ENCODE peak calls at places on chromosome 10, in six cellular contexts. H is transverse colon, G is GM12865, S is endothelial cell, A is tibial artery, C is Panc1. D is an unnamed sample.

GRCh38 chr10:32680803-32681557 is 235.0 kb downstream of the CCDC7 start:
- DNase-seq in S (no peak), G (no peak), C (no peak), H (no peak), A (no peak), D (no peak)

GRCh38 chr10:114518401-114519305 is 114.4 kb upstream of the AFAP1L2 start:
- DNase-seq in C (peak), G (no peak), H (no peak), A (no peak), S (no peak), D (no peak)

GRCh38 chr10:133359554-133359971 is 1.7 kb upstream of the FUOM start:
- DNase-seq in A (no peak), H (peak), S (no peak), C (no peak), G (no peak), D (no peak)

GRCh38 chr10:92066386-92066785 is 142.8 kb downstream of the BTAF1 start:
- DNase-seq in C (no peak), H (no peak), S (no peak), G (no peak), A (no peak), D (no peak)

GRCh38 chr10:74628136-74628535 is 198.3 kb upstream of the KAT6B start:
- DNase-seq in S (no peak), C (no peak), H (no peak), G (no peak), A (no peak), D (no peak)

GRCh38 chr10:9076066-9076465 is 1021.6 kb downstream of the GATA3 start:
- DNase-seq in G (no peak), A (no peak), S (no peak), H (no peak), C (no peak), D (no peak)

GRCh38 chr10:69934768-69935167 is 117.9 kb upstream of the MACROH2A2 start:
- DNase-seq in C (no peak), A (no peak), G (no peak), S (no peak), H (no peak), D (no peak)

GRCh38 chr10:32889631-32890212 is 68.3 kb downstream of the ITGB1 start:
- DNase-seq in C (no peak), G (no peak), H (no peak), S (no peak), A (no peak), D (no peak)

GRCh38 chr10:116774728-116775151 is 32.4 kb upstream of the HSPA12A start:
- DNase-seq in S (no peak), G (no peak), C (no peak), H (peak), A (no peak), D (no peak)

GRCh38 chr10:124911124-124912051 is 30.5 kb upstream of the ZRANB1 start:
- DNase-seq in A (no peak), S (no peak), H (no peak), G (no peak), C (no peak), D (no peak)

GRCh38 chr10:71406878-71407277 is 10.2 kb downstream of the CDH23 start:
- DNase-seq in H (no peak), G (no peak), C (no peak), A (no peak), S (no peak), D (no peak)

GRCh38 chr10:93576888-93577287 is 10.4 kb downstream of the FFAR4 start:
- DNase-seq in C (peak), G (no peak), H (peak), A (no peak), S (no peak), D (no peak)

DNA sequence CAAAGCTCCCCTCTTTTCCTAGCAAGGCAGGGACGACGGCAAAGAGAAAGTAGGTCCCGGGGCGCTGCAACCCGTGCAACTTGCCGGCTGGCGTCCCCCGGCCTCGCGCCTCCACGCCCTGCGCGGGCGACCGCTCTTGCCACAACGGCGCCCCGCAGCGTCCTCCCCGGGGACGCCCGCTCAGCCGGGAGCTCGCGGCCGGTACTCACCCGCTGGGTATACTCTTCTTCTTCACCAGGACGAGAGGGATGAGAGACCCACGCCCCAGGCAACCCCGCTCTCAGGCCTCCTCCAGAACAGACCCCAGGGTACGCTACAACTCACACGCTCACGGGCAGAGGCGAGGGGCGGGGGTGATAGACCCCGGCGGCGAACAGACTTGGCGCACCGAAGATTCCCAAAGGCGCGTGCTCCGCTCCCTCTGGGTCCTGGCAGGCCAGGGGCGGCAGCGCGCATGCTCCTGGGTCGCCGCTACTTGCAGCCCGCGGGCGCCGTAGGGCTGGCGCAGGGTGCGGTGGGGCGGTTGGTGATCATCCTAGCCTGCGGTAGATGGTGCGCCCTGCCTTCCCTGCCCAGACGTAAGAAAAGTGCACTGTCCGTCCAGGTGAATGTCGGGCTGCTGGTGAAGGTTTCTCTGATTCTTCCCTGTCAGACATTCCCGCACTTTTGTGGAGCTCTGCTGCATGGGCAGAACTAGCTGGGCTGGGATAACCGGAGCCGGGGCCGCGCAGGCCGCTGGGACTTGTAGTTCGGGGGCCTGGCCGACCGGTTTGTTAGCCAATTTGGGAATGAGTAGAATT is at the start of gene CC2D2B:
- DNase-seq in H (peak), A (peak), G (peak), C (peak), S (peak), D (peak)
- TF ChIP-seq CTCF in H (no peak), A (no peak), G (peak), C (peak), S (no peak), D (no peak)

GRCh38 chr10:61866700-61867368 is 34.7 kb upstream of the ARID5B start:
- DNase-seq in C (no peak), G (no peak), S (no peak), H (no peak), A (no peak), D (no peak)

GRCh38 chr10:61871487-61871886 is 30.0 kb upstream of the ARID5B start:
- DNase-seq in S (no peak), G (no peak), C (no peak), H (no peak), A (no peak), D (no peak)

GRCh38 chr10:61870521-61870895 is 31.0 kb upstream of the ARID5B start:
- DNase-seq in S (no peak), A (no peak), H (no peak), C (no peak), G (no peak), D (no peak)

GRCh38 chr10:61869276-61869675 is 32.2 kb upstream of the ARID5B start:
- DNase-seq in C (no peak), H (no peak), S (no peak), G (no peak), A (no peak), D (no peak)

DNA sequence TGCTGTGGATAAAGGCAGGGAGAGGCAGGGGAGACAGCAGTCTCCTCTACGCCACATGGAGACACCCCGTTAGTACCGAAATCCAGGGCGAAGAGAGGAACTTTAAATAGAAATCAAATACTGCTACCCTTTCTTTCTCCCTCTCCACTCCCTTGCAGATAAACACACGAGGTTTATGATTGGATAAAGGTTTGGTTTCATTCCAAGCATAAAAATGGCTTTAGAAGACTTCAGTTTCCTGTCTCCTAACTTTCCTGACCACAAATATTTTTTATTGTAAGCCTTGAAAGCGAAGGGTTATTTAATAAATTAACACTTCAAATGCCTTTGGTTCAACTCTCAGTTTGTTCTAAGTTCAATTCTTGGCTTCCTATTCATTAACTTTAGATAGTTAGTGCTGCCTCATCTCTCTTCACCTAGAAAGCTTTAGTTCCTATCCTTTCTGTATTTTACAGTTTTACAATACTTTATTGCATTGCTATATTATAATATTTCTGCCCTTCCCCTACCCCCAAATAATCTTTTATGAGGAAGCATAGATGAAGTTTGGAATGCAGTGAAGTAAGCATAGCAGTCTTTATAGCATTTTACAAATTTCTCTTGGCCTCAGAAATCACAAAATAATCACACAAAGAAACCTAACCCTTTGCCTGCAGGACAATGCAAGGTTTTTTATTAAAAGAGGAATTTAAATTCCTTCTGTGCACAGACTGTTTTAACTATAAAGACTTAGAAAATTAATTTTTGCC is 31.6 kb upstream of the ARID5B start:
- DNase-seq in G (no peak), S (no peak), A (no peak), C (no peak), H (no peak), D (no peak)
- TF ChIP-seq CTCF in G (no peak), S (no peak), A (no peak), C (no peak), H (no peak), D (no peak)

GRCh38 chr10:128932071-128932820 is 534.8 kb upstream of the MGMT start:
- DNase-seq in A (no peak), S (peak), G (no peak), C (no peak), H (no peak), D (no peak)
- TF ChIP-seq CTCF in A (no peak), S (no peak), G (no peak), C (no peak), H (no peak), D (no peak)

GRCh38 chr10:113283189-113283588 is 269.7 kb upstream of the HABP2 start:
- DNase-seq in S (no peak), G (no peak), H (no peak), C (no peak), A (no peak), D (no peak)
- TF ChIP-seq CTCF in S (peak), G (no peak), H (no peak), C (no peak), A (no peak), D (no peak)

GRCh38 chr10:67477868-67478267 is 218.1 kb downstream of the CTNNA3 start:
- DNase-seq in G (no peak), C (no peak), A (no peak), S (no peak), H (no peak), D (no peak)

GRCh38 chr10:67471022-67471421 is 225.0 kb downstream of the CTNNA3 start:
- DNase-seq in C (no peak), A (no peak), H (no peak), G (peak), S (no peak), D (no peak)

GRCh38 chr10:67473850-67474633 is 222.0 kb downstream of the CTNNA3 start:
- DNase-seq in A (no peak), S (no peak), H (no peak), G (no peak), C (no peak), D (no peak)

DNA sequence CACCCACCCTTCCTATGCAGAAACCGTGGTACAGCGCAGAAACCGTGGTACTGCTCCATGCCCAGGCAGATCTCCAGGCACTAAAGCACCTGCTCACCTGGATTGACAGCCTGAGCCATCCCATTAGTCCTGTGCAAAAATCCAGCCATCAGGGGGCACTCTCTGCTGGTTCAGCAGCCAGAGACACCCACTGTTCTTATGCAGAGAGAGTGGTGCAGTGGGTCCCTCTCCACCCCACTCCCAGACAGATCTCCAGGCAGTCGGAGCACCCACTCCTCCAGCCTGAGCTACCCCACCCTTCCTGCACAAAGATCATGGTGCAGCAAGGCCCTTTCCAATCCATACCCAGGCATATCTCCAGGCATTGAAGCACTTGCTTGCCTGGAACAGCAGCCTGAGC is 219.8 kb downstream of the CTNNA3 start:
- DNase-seq in G (no peak), H (no peak), S (no peak), C (no peak), A (no peak), D (no peak)
- TF ChIP-seq CTCF in G (peak), H (no peak), S (no peak), C (no peak), A (no peak), D (no peak)

DNA sequence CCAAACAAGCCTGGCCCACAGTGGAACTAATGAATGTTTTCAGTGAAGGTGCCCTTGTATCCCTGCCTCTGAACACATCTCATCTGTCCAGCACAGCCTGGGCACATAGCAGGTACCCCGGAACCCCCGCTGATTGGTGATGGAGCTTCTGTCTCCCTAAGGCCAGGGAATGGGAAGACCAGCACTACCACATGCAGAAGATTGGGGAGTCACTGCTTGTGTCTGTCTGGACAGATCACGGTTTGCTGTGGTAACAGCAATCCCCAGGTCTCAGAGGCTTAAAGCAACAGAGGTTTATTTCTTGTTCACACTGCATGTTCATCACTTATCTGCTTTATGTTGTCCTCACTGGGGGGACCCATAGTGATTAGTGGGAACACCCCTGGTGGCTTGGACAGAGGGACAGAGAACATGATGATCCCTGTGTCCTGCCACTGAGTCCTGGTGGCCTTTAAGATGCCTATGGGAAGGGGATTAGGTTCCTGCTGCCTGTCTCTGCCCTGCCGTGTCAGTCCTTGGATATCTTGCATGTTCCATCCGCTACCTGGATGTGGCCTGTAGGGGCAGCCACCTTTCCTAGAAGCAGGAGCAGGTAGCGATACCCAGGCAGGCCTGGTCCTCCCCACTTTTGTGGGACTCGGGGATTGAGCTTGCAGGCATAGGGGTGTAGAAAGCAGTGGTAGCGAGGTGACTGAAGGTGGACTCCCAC is 3.6 kb downstream of the TSPAN14 start:
- DNase-seq in G (no peak), A (peak), S (no peak), H (no peak), C (no peak), D (no peak)
- TF ChIP-seq CTCF in G (no peak), A (no peak), S (no peak), H (no peak), C (no peak), D (no peak)

DNA sequence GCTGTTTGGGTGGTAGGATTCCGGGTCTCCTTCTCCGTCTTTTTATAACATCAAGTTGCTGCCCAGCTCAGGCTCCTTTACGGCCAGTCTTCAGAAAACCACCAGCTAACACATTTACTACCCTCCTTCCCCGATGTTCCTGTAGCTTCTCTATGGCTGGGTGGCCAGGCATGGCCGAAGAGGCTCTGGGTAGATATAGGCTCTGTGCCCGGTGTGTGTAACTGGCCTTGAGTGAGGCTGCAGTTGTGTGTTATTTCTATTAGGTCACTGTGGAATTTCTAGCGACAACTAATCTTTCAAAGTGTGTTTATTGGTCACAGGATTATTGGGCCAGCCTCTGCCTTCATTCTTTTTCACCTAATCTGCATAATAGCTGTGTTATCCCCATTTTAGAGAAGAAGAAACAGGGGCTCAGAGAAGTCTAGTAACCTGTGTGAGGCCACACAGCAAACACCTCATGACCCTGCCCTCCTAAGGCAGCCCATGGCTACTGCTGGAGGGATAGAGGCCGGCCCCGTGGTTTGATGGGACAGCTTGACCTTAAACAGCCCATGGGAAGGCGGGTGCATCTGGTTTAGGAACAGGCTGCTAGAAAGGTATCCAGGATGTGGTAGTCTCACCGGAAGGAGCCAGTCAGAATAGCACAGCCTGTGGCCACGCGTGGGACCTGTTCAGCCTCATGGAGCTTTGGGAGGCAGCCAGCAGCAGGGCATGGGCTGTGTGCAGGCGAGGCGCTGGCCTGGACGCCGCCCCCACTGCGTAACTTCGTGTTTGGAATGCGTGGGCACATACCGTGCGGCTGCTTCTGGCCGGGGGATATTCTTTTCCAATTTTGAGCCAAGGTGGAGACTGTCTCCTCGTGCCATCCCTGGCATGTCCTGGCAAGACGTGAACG is 29.7 kb downstream of the HTRA1 start:
- DNase-seq in S (no peak), C (no peak), H (peak), A (peak), G (peak), D (no peak)
- TF ChIP-seq CTCF in S (no peak), C (no peak), H (no peak), A (no peak), G (no peak), D (no peak)

DNA sequence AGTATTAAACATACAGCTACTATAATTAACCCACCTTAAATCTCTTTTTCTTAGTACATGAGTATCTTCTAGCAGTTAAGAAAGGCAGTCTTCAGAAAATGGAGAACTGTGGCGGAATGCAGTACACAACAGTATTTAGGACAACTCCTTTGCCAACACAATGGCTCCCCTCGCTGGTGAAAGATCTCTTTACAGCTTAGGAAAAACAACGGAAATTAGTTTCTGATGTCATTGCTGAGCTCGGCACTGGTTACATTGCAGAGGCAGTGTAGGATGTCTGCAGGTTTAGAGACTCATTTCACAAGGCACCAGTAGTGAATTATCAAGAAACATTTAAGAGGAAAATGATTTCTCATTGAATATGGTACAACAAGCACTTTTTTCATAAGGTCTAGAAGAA is 43.4 kb downstream of the GLRX3 start:
- DNase-seq in C (no peak), G (peak), H (no peak), S (peak), A (no peak), D (no peak)
- TF ChIP-seq CTCF in C (peak), G (peak), H (no peak), S (peak), A (no peak), D (peak)

GRCh38 chr10:77390481-77390891 is 247.1 kb downstream of the KCNMA1 start:
- DNase-seq in C (no peak), A (peak), S (no peak), H (no peak), G (no peak), D (no peak)

GRCh38 chr10:77392851-77393250 is 244.8 kb downstream of the KCNMA1 start:
- DNase-seq in A (peak), C (peak), G (no peak), S (no peak), H (no peak), D (no peak)

GRCh38 chr10:77392236-77392721 is 245.3 kb downstream of the KCNMA1 start:
- DNase-seq in A (peak), S (no peak), H (no peak), G (no peak), C (no peak), D (no peak)

GRCh38 chr10:77393411-77393810 is 244.2 kb downstream of the KCNMA1 start:
- DNase-seq in G (no peak), S (no peak), A (no peak), H (no peak), C (no peak), D (no peak)

DNA sequence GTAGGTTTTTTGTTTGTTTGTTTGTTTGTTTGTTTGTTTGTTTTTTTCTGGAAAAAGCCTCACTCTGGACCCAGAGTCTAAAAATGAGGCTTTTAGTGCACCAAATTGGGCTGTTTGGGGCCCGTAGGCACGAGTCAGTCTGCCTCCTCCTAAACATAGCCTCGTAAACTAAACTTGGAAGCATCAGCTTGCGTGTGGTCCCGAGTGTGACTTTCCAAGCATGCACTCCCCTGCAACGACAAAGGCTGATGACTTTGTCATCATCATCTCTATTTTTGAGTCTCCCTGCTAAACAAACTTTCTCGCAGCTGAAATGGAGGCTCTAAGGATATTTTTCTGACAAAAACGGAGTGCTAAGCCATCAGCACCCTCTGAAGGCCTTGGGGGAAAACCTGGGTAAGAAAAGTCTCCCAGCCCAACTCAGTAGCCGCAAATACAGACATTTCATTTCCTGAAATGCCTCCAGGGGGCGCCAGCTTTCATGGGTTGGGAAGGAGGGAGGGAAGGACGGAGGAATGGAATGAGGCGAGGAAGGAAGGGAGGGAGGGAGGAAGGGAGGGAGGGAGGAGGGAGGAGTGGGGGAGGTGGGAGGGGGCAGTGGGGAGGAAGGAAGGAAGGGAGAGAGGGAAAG is 245.9 kb downstream of the KCNMA1 start:
- DNase-seq in G (peak), S (peak), C (peak), H (peak), A (peak), D (peak)
- TF ChIP-seq CTCF in G (peak), S (peak), C (peak), H (peak), A (peak), D (peak)

D was measured in glutamatergic neuron.